ENCODE peak calls at places on chromosomes 2 and 18, in six cellular contexts. One of them, this sample, is unnamed.

GRCh38 chr2:120992791-120993555 is 257.3 kb downstream of the GLI2 start:
- DNase-seq in MM.1S: no peak
- DNase-seq in left cardiac atrium: no peak
- DNase-seq in HS-27A: no peak
- DNase-seq in stimulated activated CD8-positive, alpha-beta memory T cell treated with anti-CD3 and anti-CD28 coated beads, Interleukin-15, amount 100 ng/mL, for 1 hour: no peak
- DNase-seq in HS-5: no peak
- DNase-seq in this sample: no peak

GRCh38 chr2:119730598-119731278 is 29.0 kb upstream of the PTPN4 start:
- DNase-seq in MM.1S: no peak
- DNase-seq in HS-5: no peak
- DNase-seq in stimulated activated CD8-positive, alpha-beta memory T cell treated with anti-CD3 and anti-CD28 coated beads, Interleukin-15, amount 100 ng/mL, for 1 hour: no peak
- DNase-seq in left cardiac atrium: no peak
- DNase-seq in HS-27A: no peak
- DNase-seq in this sample: no peak

GRCh38 chr2:148592812-148593211 is 51.7 kb upstream of the EPC2 start:
- DNase-seq in MM.1S: no peak
- DNase-seq in HS-27A: no peak
- DNase-seq in left cardiac atrium: no peak
- DNase-seq in HS-5: no peak
- DNase-seq in stimulated activated CD8-positive, alpha-beta memory T cell treated with anti-CD3 and anti-CD28 coated beads, Interleukin-15, amount 100 ng/mL, for 1 hour: no peak
- DNase-seq in this sample: no peak

GRCh38 chr2:17815466-17816184 is 635 bp upstream of the MSGN1 start:
- DNase-seq in left cardiac atrium: no peak
- DNase-seq in HS-5: no peak
- DNase-seq in MM.1S: no peak
- DNase-seq in stimulated activated CD8-positive, alpha-beta memory T cell treated with anti-CD3 and anti-CD28 coated beads, Interleukin-15, amount 100 ng/mL, for 1 hour: no peak
- DNase-seq in HS-27A: no peak
- DNase-seq in this sample: no peak

GRCh38 chr2:237299897-237300296 is 114.1 kb downstream of the COL6A3 start:
- DNase-seq in HS-5: peak; percentile 97
- DNase-seq in left cardiac atrium: no peak
- DNase-seq in MM.1S: no peak
- DNase-seq in stimulated activated CD8-positive, alpha-beta memory T cell treated with anti-CD3 and anti-CD28 coated beads, Interleukin-15, amount 100 ng/mL, for 1 hour: no peak
- DNase-seq in HS-27A: no peak
- DNase-seq in this sample: no peak

GRCh38 chr2:147352775-147353381 is 492.0 kb upstream of the ACVR2A start:
- DNase-seq in MM.1S: no peak
- DNase-seq in left cardiac atrium: no peak
- DNase-seq in HS-5: no peak
- DNase-seq in stimulated activated CD8-positive, alpha-beta memory T cell treated with anti-CD3 and anti-CD28 coated beads, Interleukin-15, amount 100 ng/mL, for 1 hour: no peak
- DNase-seq in HS-27A: no peak
- DNase-seq in this sample: no peak

GRCh38 chr18:36769172-36769571 is 59.6 kb downstream of the TPGS2 start:
- DNase-seq in MM.1S: no peak
- DNase-seq in left cardiac atrium: no peak
- DNase-seq in HS-5: peak; percentile 53
- DNase-seq in stimulated activated CD8-positive, alpha-beta memory T cell treated with anti-CD3 and anti-CD28 coated beads, Interleukin-15, amount 100 ng/mL, for 1 hour: no peak
- DNase-seq in HS-27A: no peak
- DNase-seq in this sample: no peak

GRCh38 chr2:186068154-186068826 is 329.7 kb downstream of the FSIP2 start:
- DNase-seq in stimulated activated CD8-positive, alpha-beta memory T cell treated with anti-CD3 and anti-CD28 coated beads, Interleukin-15, amount 100 ng/mL, for 1 hour: no peak
- DNase-seq in HS-5: no peak
- DNase-seq in left cardiac atrium: no peak
- DNase-seq in MM.1S: no peak
- DNase-seq in HS-27A: no peak
- DNase-seq in this sample: no peak

GRCh38 chr18:74248189-74248975 is 43.4 kb downstream of the CYB5A start:
- DNase-seq in HS-27A: no peak
- DNase-seq in stimulated activated CD8-positive, alpha-beta memory T cell treated with anti-CD3 and anti-CD28 coated beads, Interleukin-15, amount 100 ng/mL, for 1 hour: no peak
- DNase-seq in HS-5: no peak
- DNase-seq in MM.1S: no peak
- DNase-seq in left cardiac atrium: no peak
- DNase-seq in this sample: no peak

GRCh38 chr2:219325136-219325535 is 7.4 kb downstream of the RESP18 start:
- DNase-seq in MM.1S: no peak
- DNase-seq in HS-27A: no peak
- DNase-seq in stimulated activated CD8-positive, alpha-beta memory T cell treated with anti-CD3 and anti-CD28 coated beads, Interleukin-15, amount 100 ng/mL, for 1 hour: no peak
- DNase-seq in HS-5: no peak
- DNase-seq in left cardiac atrium: no peak
- DNase-seq in this sample: no peak

GRCh38 chr2:120825370-120826259 is 89.9 kb downstream of the GLI2 start:
- DNase-seq in HS-5: no peak
- DNase-seq in left cardiac atrium: peak; percentile 61
- DNase-seq in stimulated activated CD8-positive, alpha-beta memory T cell treated with anti-CD3 and anti-CD28 coated beads, Interleukin-15, amount 100 ng/mL, for 1 hour: no peak
- DNase-seq in MM.1S: no peak
- DNase-seq in HS-27A: no peak
- DNase-seq in this sample: no peak

GRCh38 chr2:16400127-16400623 is 265.5 kb downstream of the CYRIA start:
- DNase-seq in left cardiac atrium: peak; percentile 64
- DNase-seq in MM.1S: no peak
- DNase-seq in stimulated activated CD8-positive, alpha-beta memory T cell treated with anti-CD3 and anti-CD28 coated beads, Interleukin-15, amount 100 ng/mL, for 1 hour: no peak
- DNase-seq in HS-5: no peak
- DNase-seq in HS-27A: no peak
- DNase-seq in this sample: no peak

GRCh38 chr2:656676-657075 is 20.5 kb downstream of the TMEM18 start:
- DNase-seq in left cardiac atrium: no peak
- DNase-seq in MM.1S: no peak
- DNase-seq in HS-27A: no peak
- DNase-seq in HS-5: no peak
- DNase-seq in stimulated activated CD8-positive, alpha-beta memory T cell treated with anti-CD3 and anti-CD28 coated beads, Interleukin-15, amount 100 ng/mL, for 1 hour: no peak
- DNase-seq in this sample: no peak

GRCh38 chr18:52999633-53000032 is 659.6 kb downstream of the DCC start:
- DNase-seq in MM.1S: no peak
- DNase-seq in left cardiac atrium: no peak
- DNase-seq in HS-27A: no peak
- DNase-seq in HS-5: no peak
- DNase-seq in stimulated activated CD8-positive, alpha-beta memory T cell treated with anti-CD3 and anti-CD28 coated beads, Interleukin-15, amount 100 ng/mL, for 1 hour: no peak
- DNase-seq in this sample: no peak

GRCh38 chr2:173272895-173273294 is 81.8 kb upstream of the CDCA7 start:
- DNase-seq in MM.1S: no peak
- DNase-seq in left cardiac atrium: no peak
- DNase-seq in stimulated activated CD8-positive, alpha-beta memory T cell treated with anti-CD3 and anti-CD28 coated beads, Interleukin-15, amount 100 ng/mL, for 1 hour: no peak
- DNase-seq in HS-5: no peak
- DNase-seq in HS-27A: no peak
- DNase-seq in this sample: no peak

GRCh38 chr2:168749264-168749663 is 53.2 kb upstream of the NOSTRIN start:
- DNase-seq in left cardiac atrium: no peak
- DNase-seq in HS-27A: no peak
- DNase-seq in MM.1S: no peak
- DNase-seq in stimulated activated CD8-positive, alpha-beta memory T cell treated with anti-CD3 and anti-CD28 coated beads, Interleukin-15, amount 100 ng/mL, for 1 hour: no peak
- DNase-seq in HS-5: no peak
- DNase-seq in this sample: no peak

GRCh38 chr18:61980355-61980754 is 87.5 kb upstream of the RNF152 start:
- DNase-seq in stimulated activated CD8-positive, alpha-beta memory T cell treated with anti-CD3 and anti-CD28 coated beads, Interleukin-15, amount 100 ng/mL, for 1 hour: no peak
- DNase-seq in left cardiac atrium: no peak
- DNase-seq in MM.1S: peak; percentile 63
- DNase-seq in HS-27A: no peak
- DNase-seq in HS-5: no peak
- DNase-seq in this sample: no peak

GRCh38 chr2:55590810-55591440 is 26.5 kb downstream of the PPP4R3B start:
- DNase-seq in stimulated activated CD8-positive, alpha-beta memory T cell treated with anti-CD3 and anti-CD28 coated beads, Interleukin-15, amount 100 ng/mL, for 1 hour: no peak
- DNase-seq in MM.1S: no peak
- DNase-seq in HS-27A: no peak
- DNase-seq in HS-5: peak; percentile 86
- DNase-seq in left cardiac atrium: no peak
- DNase-seq in this sample: no peak

GRCh38 chr2:216362730-216363129 is 9.6 kb downstream of the MARCHF4 start:
- DNase-seq in left cardiac atrium: no peak
- DNase-seq in stimulated activated CD8-positive, alpha-beta memory T cell treated with anti-CD3 and anti-CD28 coated beads, Interleukin-15, amount 100 ng/mL, for 1 hour: no peak
- DNase-seq in HS-5: peak; percentile 72
- DNase-seq in HS-27A: peak; percentile 36
- DNase-seq in MM.1S: no peak
- DNase-seq in this sample: no peak

GRCh38 chr2:85259101-85259590 is 68.6 kb downstream of the TGOLN2 start:
- DNase-seq in left cardiac atrium: no peak
- DNase-seq in stimulated activated CD8-positive, alpha-beta memory T cell treated with anti-CD3 and anti-CD28 coated beads, Interleukin-15, amount 100 ng/mL, for 1 hour: no peak
- DNase-seq in HS-5: no peak
- DNase-seq in HS-27A: no peak
- DNase-seq in MM.1S: no peak
- DNase-seq in this sample: no peak

GRCh38 chr2:111918383-111918806 is 20.0 kb downstream of the MERTK start:
- DNase-seq in HS-5: peak; percentile 96
- DNase-seq in stimulated activated CD8-positive, alpha-beta memory T cell treated with anti-CD3 and anti-CD28 coated beads, Interleukin-15, amount 100 ng/mL, for 1 hour: no peak
- DNase-seq in HS-27A: peak; percentile 23
- DNase-seq in MM.1S: peak; percentile 28
- DNase-seq in left cardiac atrium: no peak
- DNase-seq in this sample: no peak

GRCh38 chr2:147135401-147135800 is 709.4 kb upstream of the ACVR2A start:
- DNase-seq in MM.1S: no peak
- DNase-seq in stimulated activated CD8-positive, alpha-beta memory T cell treated with anti-CD3 and anti-CD28 coated beads, Interleukin-15, amount 100 ng/mL, for 1 hour: no peak
- DNase-seq in HS-5: no peak
- DNase-seq in left cardiac atrium: no peak
- DNase-seq in HS-27A: no peak
- DNase-seq in this sample: no peak

GRCh38 chr2:36449943-36450392 is 94.4 kb downstream of the CRIM1 start:
- DNase-seq in HS-27A: no peak
- DNase-seq in MM.1S: no peak
- DNase-seq in left cardiac atrium: no peak
- DNase-seq in HS-5: no peak
- DNase-seq in stimulated activated CD8-positive, alpha-beta memory T cell treated with anti-CD3 and anti-CD28 coated beads, Interleukin-15, amount 100 ng/mL, for 1 hour: no peak
- DNase-seq in this sample: no peak

GRCh38 chr2:17506736-17507616 is 11.3 kb downstream of the RAD51AP2 start:
- DNase-seq in MM.1S: no peak
- DNase-seq in HS-5: no peak
- DNase-seq in HS-27A: no peak
- DNase-seq in stimulated activated CD8-positive, alpha-beta memory T cell treated with anti-CD3 and anti-CD28 coated beads, Interleukin-15, amount 100 ng/mL, for 1 hour: no peak
- DNase-seq in left cardiac atrium: no peak
- DNase-seq in this sample: no peak

GRCh38 chr2:193482557-193482956 is 1287.8 kb upstream of the TMEFF2 start:
- DNase-seq in left cardiac atrium: no peak
- DNase-seq in HS-5: no peak
- DNase-seq in stimulated activated CD8-positive, alpha-beta memory T cell treated with anti-CD3 and anti-CD28 coated beads, Interleukin-15, amount 100 ng/mL, for 1 hour: no peak
- DNase-seq in HS-27A: no peak
- DNase-seq in MM.1S: peak; percentile 45
- DNase-seq in this sample: no peak

GRCh38 chr2:189362283-189362682 is 79.0 kb upstream of the WDR75 start:
- DNase-seq in stimulated activated CD8-positive, alpha-beta memory T cell treated with anti-CD3 and anti-CD28 coated beads, Interleukin-15, amount 100 ng/mL, for 1 hour: no peak
- DNase-seq in HS-5: no peak
- DNase-seq in HS-27A: no peak
- DNase-seq in MM.1S: no peak
- DNase-seq in left cardiac atrium: no peak
- DNase-seq in this sample: no peak

GRCh38 chr2:126837926-126838717 is 60.6 kb upstream of the TEX51 start:
- DNase-seq in HS-27A: no peak
- DNase-seq in MM.1S: no peak
- DNase-seq in left cardiac atrium: no peak
- DNase-seq in stimulated activated CD8-positive, alpha-beta memory T cell treated with anti-CD3 and anti-CD28 coated beads, Interleukin-15, amount 100 ng/mL, for 1 hour: no peak
- DNase-seq in HS-5: no peak
- DNase-seq in this sample: no peak

GRCh38 chr2:182050333-182050855 is 64.7 kb downstream of the PPP1R1C start:
- DNase-seq in MM.1S: no peak
- DNase-seq in stimulated activated CD8-positive, alpha-beta memory T cell treated with anti-CD3 and anti-CD28 coated beads, Interleukin-15, amount 100 ng/mL, for 1 hour: no peak
- DNase-seq in HS-27A: no peak
- DNase-seq in left cardiac atrium: no peak
- DNase-seq in HS-5: no peak
- DNase-seq in this sample: no peak

GRCh38 chr18:21997207-21998143 is 171.9 kb upstream of the GATA6 start:
- DNase-seq in HS-27A: peak; percentile 19
- DNase-seq in stimulated activated CD8-positive, alpha-beta memory T cell treated with anti-CD3 and anti-CD28 coated beads, Interleukin-15, amount 100 ng/mL, for 1 hour: no peak
- DNase-seq in HS-5: peak; percentile 22
- DNase-seq in left cardiac atrium: no peak
- DNase-seq in MM.1S: peak; percentile 51
- DNase-seq in this sample: no peak

GRCh38 chr2:180075763-180076362 is 68.8 kb upstream of the CWC22 start:
- DNase-seq in MM.1S: no peak
- DNase-seq in stimulated activated CD8-positive, alpha-beta memory T cell treated with anti-CD3 and anti-CD28 coated beads, Interleukin-15, amount 100 ng/mL, for 1 hour: no peak
- DNase-seq in HS-5: no peak
- DNase-seq in left cardiac atrium: no peak
- DNase-seq in HS-27A: no peak
- DNase-seq in this sample: no peak

GRCh38 chr2:84964406-84965191 is 6.4 kb upstream of the KCMF1 start:
- DNase-seq in stimulated activated CD8-positive, alpha-beta memory T cell treated with anti-CD3 and anti-CD28 coated beads, Interleukin-15, amount 100 ng/mL, for 1 hour: no peak
- DNase-seq in HS-27A: no peak
- DNase-seq in left cardiac atrium: no peak
- DNase-seq in MM.1S: no peak
- DNase-seq in HS-5: no peak
- DNase-seq in this sample: no peak

GRCh38 chr2:66526171-66526570 is 91.2 kb downstream of the MEIS1 start:
- DNase-seq in stimulated activated CD8-positive, alpha-beta memory T cell treated with anti-CD3 and anti-CD28 coated beads, Interleukin-15, amount 100 ng/mL, for 1 hour: no peak
- DNase-seq in HS-5: no peak
- DNase-seq in HS-27A: no peak
- DNase-seq in left cardiac atrium: peak; percentile 34
- DNase-seq in MM.1S: no peak
- DNase-seq in this sample: no peak

GRCh38 chr2:44707945-44708645 is 233.4 kb upstream of the SIX3 start:
- DNase-seq in HS-27A: no peak
- DNase-seq in left cardiac atrium: no peak
- DNase-seq in HS-5: no peak
- DNase-seq in stimulated activated CD8-positive, alpha-beta memory T cell treated with anti-CD3 and anti-CD28 coated beads, Interleukin-15, amount 100 ng/mL, for 1 hour: no peak
- DNase-seq in MM.1S: peak; percentile 53
- DNase-seq in this sample: peak; percentile 35

GRCh38 chr2:224709276-224709675 is 6.9 kb downstream of the CCDC195 start:
- DNase-seq in HS-27A: no peak
- DNase-seq in HS-5: no peak
- DNase-seq in MM.1S: no peak
- DNase-seq in stimulated activated CD8-positive, alpha-beta memory T cell treated with anti-CD3 and anti-CD28 coated beads, Interleukin-15, amount 100 ng/mL, for 1 hour: no peak
- DNase-seq in left cardiac atrium: no peak
- DNase-seq in this sample: no peak

GRCh38 chr2:75602724-75603342 is 42.1 kb upstream of the EVA1A start:
- DNase-seq in left cardiac atrium: no peak
- DNase-seq in MM.1S: no peak
- DNase-seq in HS-5: peak; percentile 60
- DNase-seq in stimulated activated CD8-positive, alpha-beta memory T cell treated with anti-CD3 and anti-CD28 coated beads, Interleukin-15, amount 100 ng/mL, for 1 hour: no peak
- DNase-seq in HS-27A: no peak
- DNase-seq in this sample: no peak

GRCh38 chr2:215782271-215782670 is 231.1 kb downstream of the MREG start:
- DNase-seq in stimulated activated CD8-positive, alpha-beta memory T cell treated with anti-CD3 and anti-CD28 coated beads, Interleukin-15, amount 100 ng/mL, for 1 hour: no peak
- DNase-seq in MM.1S: no peak
- DNase-seq in HS-5: no peak
- DNase-seq in left cardiac atrium: no peak
- DNase-seq in HS-27A: no peak
- DNase-seq in this sample: no peak

GRCh38 chr2:16566701-16567100 is 98.9 kb downstream of the CYRIA start:
- DNase-seq in MM.1S: no peak
- DNase-seq in left cardiac atrium: no peak
- DNase-seq in HS-27A: no peak
- DNase-seq in HS-5: no peak
- DNase-seq in stimulated activated CD8-positive, alpha-beta memory T cell treated with anti-CD3 and anti-CD28 coated beads, Interleukin-15, amount 100 ng/mL, for 1 hour: no peak
- DNase-seq in this sample: no peak

GRCh38 chr18:9094307-9095226 is 7.9 kb upstream of the NDUFV2 start:
- DNase-seq in MM.1S: no peak
- DNase-seq in HS-5: no peak
- DNase-seq in stimulated activated CD8-positive, alpha-beta memory T cell treated with anti-CD3 and anti-CD28 coated beads, Interleukin-15, amount 100 ng/mL, for 1 hour: no peak
- DNase-seq in HS-27A: peak; percentile 67
- DNase-seq in left cardiac atrium: no peak
- DNase-seq in this sample: no peak

GRCh38 chr2:85758361-85759256 is 4.8 kb downstream of the ATOH8 start:
- DNase-seq in MM.1S: no peak
- DNase-seq in HS-5: no peak
- DNase-seq in left cardiac atrium: no peak
- DNase-seq in stimulated activated CD8-positive, alpha-beta memory T cell treated with anti-CD3 and anti-CD28 coated beads, Interleukin-15, amount 100 ng/mL, for 1 hour: no peak
- DNase-seq in HS-27A: no peak
- DNase-seq in this sample: no peak

This sample was measured in memory B cell.